ENCODE peak calls at places on chromosome 22, in nine cellular contexts. One of them, this sample, is unnamed.

GRCh38 chr22:20957118-20957690 is 9.9 kb upstream of the AIFM3 start:
- DNase-seq in islet precursor cell: peak
- DNase-seq in mucosa of gallbladder: no peak
- DNase-seq in amniotic stem cell: no peak
- DNase-seq in H4: no peak
- DNase-seq in heart left ventricle: no peak
- DNase-seq in lower lobe of right lung: peak
- DNase-seq in EH: no peak
- DNase-seq in endothelial cell: no peak
- DNase-seq in this sample: no peak

GRCh38 chr22:19791894-19792293 is 31.3 kb downstream of the TBX1 start:
- DNase-seq in lower lobe of right lung: no peak
- DNase-seq in mucosa of gallbladder: no peak
- DNase-seq in endothelial cell: no peak
- DNase-seq in H4: no peak
- DNase-seq in EH: no peak
- DNase-seq in islet precursor cell: no peak
- DNase-seq in amniotic stem cell: no peak
- DNase-seq in heart left ventricle: no peak
- DNase-seq in this sample: no peak

GRCh38 chr22:35860087-35860733 is 142.5 kb downstream of the APOL5 start:
- DNase-seq in EH: no peak
- DNase-seq in H4: no peak
- DNase-seq in heart left ventricle: no peak
- DNase-seq in lower lobe of right lung: no peak
- DNase-seq in mucosa of gallbladder: no peak
- DNase-seq in islet precursor cell: no peak
- DNase-seq in amniotic stem cell: no peak
- DNase-seq in endothelial cell: no peak
- DNase-seq in this sample: no peak

GRCh38 chr22:22878801-22879674 is 8.6 kb upstream of the IGLL5 start:
- DNase-seq in lower lobe of right lung: no peak
- DNase-seq in H4: no peak
- DNase-seq in heart left ventricle: no peak
- DNase-seq in amniotic stem cell: no peak
- DNase-seq in islet precursor cell: peak
- DNase-seq in mucosa of gallbladder: no peak
- DNase-seq in endothelial cell: no peak
- DNase-seq in EH: no peak
- DNase-seq in this sample: no peak

GRCh38 chr22:22043296-22044078 is 60.9 kb upstream of the TOP3B start:
- DNase-seq in lower lobe of right lung: no peak
- DNase-seq in amniotic stem cell: no peak
- DNase-seq in islet precursor cell: no peak
- DNase-seq in EH: no peak
- DNase-seq in H4: no peak
- DNase-seq in endothelial cell: no peak
- DNase-seq in heart left ventricle: no peak
- DNase-seq in mucosa of gallbladder: no peak
- DNase-seq in this sample: no peak

GRCh38 chr22:44181033-44181911 is 547 bp downstream of the PARVG start:
- DNase-seq in endothelial cell: no peak
- DNase-seq in lower lobe of right lung: peak
- DNase-seq in mucosa of gallbladder: peak
- DNase-seq in amniotic stem cell: no peak
- DNase-seq in EH: no peak
- DNase-seq in H4: peak
- DNase-seq in islet precursor cell: peak
- DNase-seq in heart left ventricle: no peak
- DNase-seq in this sample: no peak

GRCh38 chr22:21457023-21457787 is 10.0 kb upstream of the TMEM191C start:
- DNase-seq in lower lobe of right lung: peak
- DNase-seq in endothelial cell: no peak
- DNase-seq in heart left ventricle: no peak
- DNase-seq in islet precursor cell: peak
- DNase-seq in amniotic stem cell: no peak
- DNase-seq in H4: peak
- DNase-seq in EH: no peak
- DNase-seq in mucosa of gallbladder: peak
- DNase-seq in this sample: no peak

GRCh38 chr22:30978304-30978962 is 9.4 kb downstream of the TUG1 start:
- DNase-seq in EH: no peak
- DNase-seq in islet precursor cell: no peak
- DNase-seq in heart left ventricle: no peak
- DNase-seq in H4: no peak
- DNase-seq in amniotic stem cell: no peak
- DNase-seq in lower lobe of right lung: no peak
- DNase-seq in mucosa of gallbladder: no peak
- DNase-seq in endothelial cell: no peak
- DNase-seq in this sample: no peak

GRCh38 chr22:29245626-29246385 is 22.0 kb downstream of the RHBDD3 start:
- DNase-seq in heart left ventricle: peak
- DNase-seq in islet precursor cell: peak
- DNase-seq in EH: peak
- DNase-seq in amniotic stem cell: peak
- DNase-seq in endothelial cell: peak
- DNase-seq in mucosa of gallbladder: peak
- DNase-seq in lower lobe of right lung: peak
- DNase-seq in H4: peak
- DNase-seq in this sample: peak

GRCh38 chr22:40928657-40929056 is 22.5 kb upstream of the RBX1 start:
- DNase-seq in endothelial cell: peak
- DNase-seq in mucosa of gallbladder: no peak
- DNase-seq in EH: no peak
- DNase-seq in amniotic stem cell: no peak
- DNase-seq in H4: no peak
- DNase-seq in islet precursor cell: no peak
- DNase-seq in heart left ventricle: no peak
- DNase-seq in lower lobe of right lung: no peak
- DNase-seq in this sample: no peak

GRCh38 chr22:44445307-44445680 is 52.7 kb downstream of the RTL6 start:
- DNase-seq in endothelial cell: no peak
- DNase-seq in EH: no peak
- DNase-seq in H4: no peak
- DNase-seq in amniotic stem cell: no peak
- DNase-seq in mucosa of gallbladder: no peak
- DNase-seq in islet precursor cell: peak
- DNase-seq in lower lobe of right lung: peak
- DNase-seq in heart left ventricle: no peak
- DNase-seq in this sample: no peak

GRCh38 chr22:46598737-46599424 is 21.3 kb upstream of the GRAMD4 start:
- DNase-seq in H4: no peak
- DNase-seq in heart left ventricle: peak
- DNase-seq in islet precursor cell: no peak
- DNase-seq in EH: no peak
- DNase-seq in amniotic stem cell: no peak
- DNase-seq in lower lobe of right lung: peak
- DNase-seq in mucosa of gallbladder: no peak
- DNase-seq in endothelial cell: no peak
- DNase-seq in this sample: no peak

GRCh38 chr22:30948930-30949342 is 19.6 kb downstream of the MORC2 start:
- DNase-seq in amniotic stem cell: no peak
- DNase-seq in mucosa of gallbladder: no peak
- DNase-seq in heart left ventricle: no peak
- DNase-seq in endothelial cell: no peak
- DNase-seq in H4: no peak
- DNase-seq in EH: peak
- DNase-seq in lower lobe of right lung: no peak
- DNase-seq in islet precursor cell: no peak
- DNase-seq in this sample: peak

This sample was measured in HEK293T.